ENCODE peak calls at places on chromosomes 5 and 9, in ten cellular contexts. N is tibial artery; B is choroid plexus epithelial cell; A is CD8-positive, alpha-beta memory T cell; X is amygdala; H is SJSA1; O is AG08395; M is brain pericyte; J is activated gamma-delta T cell; L is aorta. W is an unnamed sample.
A peak's percentile ranks its signal among the peaks of the same experiment; 100 is the strongest.

GRCh38 chr5:172362755-172363154 is 79.2 kb upstream of the UBTD2 start:
- DNase-seq in L (no peak), H (no peak), X (no peak), A (no peak), J (no peak), N (no peak), M (no peak), B (no peak), O (no peak), W (no peak)

GRCh38 chr9:18255747-18256146 is 218.2 kb upstream of the ADAMTSL1 start:
- DNase-seq in N (no peak), X (no peak), L (no peak), H (no peak), A (no peak), M (no peak), O (no peak), B (no peak), J (no peak), W (no peak)

GRCh38 chr5:146758898-146759297 is 119.7 kb downstream of the PPP2R2B start:
- DNase-seq in O (no peak), M (no peak), L (no peak), B (no peak), X (no peak), J (no peak), N (no peak), A (no peak), H (no peak), W (no peak)

GRCh38 chr5:65100846-65101678 is 332.3 kb downstream of the CWC27 start:
- DNase-seq in M (peak; percentile 48), N (peak; percentile 79), L (peak; percentile 78), J (no peak), B (peak; percentile 92), A (no peak), H (peak; percentile 77), O (peak; percentile 88), X (no peak), W (no peak)

GRCh38 chr5:404666-405241 is 38.2 kb upstream of the EXOC3 start:
- DNase-seq in X (no peak), L (no peak), J (no peak), N (no peak), A (no peak), H (no peak), O (no peak), M (no peak), B (no peak), W (no peak)

GRCh38 chr5:94771742-94772141 is 153.3 kb downstream of the SLF1 start:
- DNase-seq in L (no peak), M (no peak), N (no peak), A (no peak), X (no peak), H (no peak), B (peak; percentile 15), J (no peak), O (no peak), W (no peak)

GRCh38 chr9:81759680-81760215 is 70.4 kb upstream of the TLE1 start:
- DNase-seq in O (peak; percentile 76), A (no peak), B (peak; percentile 99), L (peak; percentile 58), J (no peak), H (peak; percentile 73), N (no peak), M (peak; percentile 54), X (no peak), W (no peak)

GRCh38 chr5:53262348-53262970 is 152.9 kb upstream of the MOCS2 start:
- DNase-seq in M (no peak), J (no peak), B (peak; percentile 83), X (no peak), O (peak; percentile 63), H (no peak), L (no peak), N (no peak), A (no peak), W (no peak)

W was measured in CD4-positive, alpha-beta memory T cell.